ENCODE peak calls at places on chromosome 12, in four cellular contexts. O, N, F and C are unnamed samples.

GRCh38 chr12:31834158-31834557 is 105.3 kb upstream of the AMN1 start:
- DNase-seq in O (no peak), N (no peak), F (no peak), C (no peak)

GRCh38 chr12:55039761-55040160 is 20.0 kb downstream of the NEUROD4 start:
- DNase-seq in O (no peak), N (no peak), F (no peak), C (no peak)

GRCh38 chr12:88471641-88472040 is 108.6 kb downstream of the KITLG start:
- DNase-seq in O (no peak), N (peak), F (no peak), C (no peak)

GRCh38 chr12:122140467-122141257 is 33.4 kb downstream of the IL31 start:
- DNase-seq in O (no peak), N (no peak), F (no peak), C (no peak)

GRCh38 chr12:101018540-101018939 is 191.5 kb downstream of the SLC5A8 start:
- DNase-seq in O (no peak), N (peak), F (no peak), C (no peak)

GRCh38 chr12:26341481-26341880 is 146.1 kb downstream of the SSPN start:
- DNase-seq in O (no peak), N (no peak), F (no peak), C (no peak)

GRCh38 chr12:114864688-114865685 is 181.0 kb upstream of the TBX3 start:
- DNase-seq in O (no peak), N (no peak), F (no peak), C (no peak)

GRCh38 chr12:62290804-62291203 is 30.6 kb downstream of the USP15 start:
- DNase-seq in O (no peak), N (no peak), F (no peak), C (no peak)

GRCh38 chr12:106345739-106346138 is 11.8 kb upstream of the POLR3B start:
- DNase-seq in O (peak), N (peak), F (no peak), C (no peak)

GRCh38 chr12:92080390-92081285 is 65.0 kb downstream of the BTG1 start:
- DNase-seq in O (no peak), N (peak), F (no peak), C (no peak)

GRCh38 chr12:124233846-124234620 is 60.9 kb upstream of the RFLNA start:
- DNase-seq in O (no peak), N (no peak), F (no peak), C (no peak)

GRCh38 chr12:124368421-124369032 is 73.6 kb downstream of the RFLNA start:
- DNase-seq in O (no peak), N (no peak), F (peak), C (no peak)

GRCh38 chr12:28583771-28584261 is 393.6 kb downstream of the CCDC91 start:
- DNase-seq in O (no peak), N (peak), F (no peak), C (no peak)

GRCh38 chr12:114238808-114239207 is 167.1 kb downstream of the TBX5 start:
- DNase-seq in O (peak), N (peak), F (no peak), C (no peak)

GRCh38 chr12:47808049-47808448 is 11.7 kb downstream of the HDAC7 start:
- DNase-seq in O (no peak), N (peak), F (peak), C (no peak)

GRCh38 chr12:47361389-47362031 is 281.8 kb upstream of the AMIGO2 start:
- DNase-seq in O (peak), N (no peak), F (peak), C (no peak)

GRCh38 chr12:123519151-123520001 is 14.1 kb downstream of the RILPL1 start:
- DNase-seq in O (no peak), N (peak), F (no peak), C (peak)

GRCh38 chr12:123892853-123893252 is 79.8 kb downstream of the CCDC92 start:
- DNase-seq in O (no peak), N (no peak), F (no peak), C (no peak)

GRCh38 chr12:82805812-82806497 is 119.2 kb downstream of the TMTC2 start:
- DNase-seq in O (no peak), N (peak), F (no peak), C (no peak)

GRCh38 chr12:6699989-6700645 is 498 bp downstream of the PIANP start:
- DNase-seq in O (no peak), N (no peak), F (no peak), C (no peak)

GRCh38 chr12:51905507-51906438 is 1.5 kb upstream of the ACVRL1 start:
- DNase-seq in O (peak), N (peak), F (no peak), C (no peak)

GRCh38 chr12:19872745-19873144 is 433.5 kb downstream of the AEBP2 start:
- DNase-seq in O (no peak), N (no peak), F (no peak), C (no peak)

GRCh38 chr12:121791671-121792496 is 1.6 kb downstream of the RHOF start:
- DNase-seq in O (no peak), N (no peak), F (no peak), C (no peak)

GRCh38 chr12:131830335-131831020 is 2.3 kb downstream of the MMP17 start:
- DNase-seq in O (peak), N (peak), F (peak), C (peak)
- TF ChIP-seq CTCF in O (peak), N (peak), F (peak), C (peak)

GRCh38 chr12:75818863-75819262 is 212.7 kb downstream of the PHLDA1 start:
- DNase-seq in O (no peak), N (no peak), F (no peak), C (no peak)

GRCh38 chr12:75814856-75815754 is 216.5 kb downstream of the PHLDA1 start:
- DNase-seq in O (no peak), N (peak), F (no peak), C (no peak)

GRCh38 chr12:75815756-75816155 is 215.8 kb downstream of the PHLDA1 start:
- DNase-seq in O (no peak), N (peak), F (no peak), C (no peak)

GRCh38 chr12:75819512-75819911 is 212.1 kb downstream of the PHLDA1 start:
- DNase-seq in O (no peak), N (no peak), F (no peak), C (no peak)

DNA sequence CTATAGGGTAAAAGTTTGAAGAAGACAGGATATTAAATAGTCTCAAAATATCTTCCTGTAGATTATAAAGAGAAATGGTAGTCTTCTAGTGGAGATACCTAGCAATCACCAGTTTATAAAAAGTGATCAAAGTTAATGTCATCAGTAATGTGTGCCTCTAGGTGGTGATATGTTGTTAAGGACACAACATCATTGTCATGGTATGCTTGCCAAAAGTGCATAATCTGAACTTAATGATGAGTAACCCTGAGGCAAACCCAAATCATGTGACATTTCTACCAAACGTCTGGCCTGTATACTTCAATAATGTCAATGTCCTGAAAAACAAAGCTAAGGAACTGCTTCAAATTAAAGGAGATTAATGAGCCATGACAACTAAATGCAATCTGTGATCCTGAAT is 214.7 kb downstream of the PHLDA1 start:
- DNase-seq in O (no peak), N (peak), F (no peak), C (no peak)
- TF ChIP-seq CTCF in O (no peak), N (peak), F (no peak), C (no peak)

GRCh38 chr12:48894271-48894670 is 28.6 kb upstream of the RND1 start:
- DNase-seq in O (no peak), N (no peak), F (no peak), C (no peak)
- TF ChIP-seq CTCF in O (no peak), N (no peak), F (no peak), C (no peak)

GRCh38 chr12:130049666-130050065 is 112.6 kb upstream of the FZD10 start:
- DNase-seq in O (no peak), N (no peak), F (no peak), C (no peak)
- TF ChIP-seq CTCF in O (no peak), N (no peak), F (no peak), C (no peak)

GRCh38 chr12:117234441-117234840 is 44.2 kb upstream of the FBXO21 start:
- DNase-seq in O (no peak), N (no peak), F (no peak), C (no peak)
- TF ChIP-seq CTCF in O (no peak), N (no peak), F (no peak), C (no peak)

GRCh38 chr12:16449459-16449858 is 102.0 kb downstream of the MGST1 start:
- DNase-seq in O (no peak), N (no peak), F (no peak), C (no peak)
- TF ChIP-seq CTCF in O (no peak), N (peak), F (no peak), C (no peak)

GRCh38 chr12:56589783-56590182 is 40.3 kb downstream of the BAZ2A start:
- DNase-seq in O (no peak), N (no peak), F (no peak), C (no peak)

GRCh38 chr12:56593909-56594621 is 36.1 kb downstream of the BAZ2A start:
- DNase-seq in O (peak), N (peak), F (peak), C (no peak)

GRCh38 chr12:56590237-56590830 is 39.8 kb downstream of the BAZ2A start:
- DNase-seq in O (peak), N (peak), F (no peak), C (no peak)

GRCh38 chr12:56591961-56592360 is 38.2 kb downstream of the BAZ2A start:
- DNase-seq in O (no peak), N (no peak), F (no peak), C (no peak)

GRCh38 chr12:56591111-56591510 is 39.0 kb downstream of the BAZ2A start:
- DNase-seq in O (no peak), N (no peak), F (no peak), C (no peak)
- TF ChIP-seq CTCF in O (no peak), N (no peak), F (no peak), C (no peak)